ENCODE peak calls at places on chromosome 18, in five cellular contexts. One of them, this sample, is unnamed.

GRCh38 chr18:12420831-12421421 is 13.2 kb downstream of the PRELID3A start:
- DNase-seq in SK-N-SH: peak; percentile 87
- DNase-seq in HCT116: no peak
- DNase-seq in GM23338: peak; percentile 87
- DNase-seq in A549: no peak
- DNase-seq in this sample: no peak

GRCh38 chr18:23580677-23581367 is 5.5 kb downstream of the NPC1 start:
- DNase-seq in SK-N-SH: no peak
- DNase-seq in HCT116: no peak
- DNase-seq in GM23338: no peak
- DNase-seq in A549: no peak
- DNase-seq in this sample: no peak

GRCh38 chr18:76985156-76985950 is 147.2 kb downstream of the MBP start:
- DNase-seq in SK-N-SH: no peak
- DNase-seq in HCT116: no peak
- DNase-seq in GM23338: no peak
- DNase-seq in A549: no peak
- DNase-seq in this sample: no peak

GRCh38 chr18:23135679-23136325 is 517 bp downstream of the CABLES1 start:
- DNase-seq in SK-N-SH: peak; percentile 84
- DNase-seq in HCT116: no peak
- DNase-seq in GM23338: peak; percentile 45
- DNase-seq in A549: no peak
- DNase-seq in this sample: no peak

GRCh38 chr18:63758616-63759015 is 16.6 kb upstream of the SERPINB7 start:
- DNase-seq in SK-N-SH: no peak
- DNase-seq in HCT116: no peak
- DNase-seq in GM23338: no peak
- DNase-seq in A549: no peak
- DNase-seq in this sample: no peak

GRCh38 chr18:28999711-29000110 is 822.8 kb upstream of the CDH2 start:
- DNase-seq in SK-N-SH: no peak
- DNase-seq in HCT116: no peak
- DNase-seq in GM23338: no peak
- DNase-seq in A549: no peak
- DNase-seq in this sample: no peak

GRCh38 chr18:50545936-50546335 is 14.0 kb upstream of the MAPK4 start:
- DNase-seq in SK-N-SH: no peak
- DNase-seq in HCT116: no peak
- DNase-seq in GM23338: no peak
- DNase-seq in A549: no peak
- DNase-seq in this sample: no peak

GRCh38 chr18:22136395-22136794 is 33.0 kb upstream of the GATA6 start:
- DNase-seq in SK-N-SH: no peak
- DNase-seq in HCT116: no peak
- DNase-seq in GM23338: no peak
- DNase-seq in A549: peak; percentile 3
- DNase-seq in this sample: no peak

GRCh38 chr18:23585007-23585871 is 1.1 kb downstream of the NPC1 start:
- DNase-seq in SK-N-SH: peak; percentile 25
- DNase-seq in HCT116: no peak
- DNase-seq in GM23338: peak; percentile 42
- DNase-seq in A549: peak; percentile 38
- DNase-seq in this sample: no peak

GRCh38 chr18:24027156-24027555 is 12.6 kb downstream of the TTC39C start:
- DNase-seq in SK-N-SH: no peak
- DNase-seq in HCT116: no peak
- DNase-seq in GM23338: no peak
- DNase-seq in A549: no peak
- DNase-seq in this sample: no peak

GRCh38 chr18:49274188-49274714 is 186.2 kb downstream of the DYM start:
- DNase-seq in SK-N-SH: no peak
- DNase-seq in HCT116: peak; percentile 1
- DNase-seq in GM23338: no peak
- DNase-seq in A549: no peak
- DNase-seq in this sample: no peak

GRCh38 chr18:12468458-12468857 is 60.7 kb downstream of the PRELID3A start:
- DNase-seq in SK-N-SH: no peak
- DNase-seq in HCT116: no peak
- DNase-seq in GM23338: no peak
- DNase-seq in A549: no peak
- DNase-seq in this sample: no peak

GRCh38 chr18:61703508-61703907 is 189.3 kb downstream of the RNF152 start:
- DNase-seq in SK-N-SH: no peak
- DNase-seq in HCT116: no peak
- DNase-seq in GM23338: no peak
- DNase-seq in A549: no peak
- DNase-seq in this sample: no peak

GRCh38 chr18:28163201-28163778 is 13.6 kb downstream of the CDH2 start:
- DNase-seq in SK-N-SH: no peak
- DNase-seq in HCT116: no peak
- DNase-seq in GM23338: no peak
- DNase-seq in A549: no peak
- DNase-seq in this sample: no peak

GRCh38 chr18:75128051-75128605 is 80.8 kb downstream of the PTGR3 start:
- DNase-seq in SK-N-SH: no peak
- DNase-seq in HCT116: no peak
- DNase-seq in GM23338: no peak
- DNase-seq in A549: no peak
- DNase-seq in this sample: no peak

GRCh38 chr18:49170145-49170544 is 219.4 kb upstream of the SMAD7 start:
- DNase-seq in SK-N-SH: no peak
- DNase-seq in HCT116: no peak
- DNase-seq in GM23338: no peak
- DNase-seq in A549: no peak
- DNase-seq in this sample: no peak

GRCh38 chr18:36903215-36903928 is 74.4 kb downstream of the KIAA1328 start:
- DNase-seq in SK-N-SH: no peak
- DNase-seq in HCT116: no peak
- DNase-seq in GM23338: no peak
- DNase-seq in A549: no peak
- DNase-seq in this sample: no peak

GRCh38 chr18:59848002-59848401 is 51.8 kb upstream of the PMAIP1 start:
- DNase-seq in SK-N-SH: no peak
- DNase-seq in HCT116: no peak
- DNase-seq in GM23338: no peak
- DNase-seq in A549: no peak
- DNase-seq in this sample: no peak

GRCh38 chr18:75360206-75360605 is 67.3 kb downstream of the SMIM21 start:
- DNase-seq in SK-N-SH: no peak
- DNase-seq in HCT116: no peak
- DNase-seq in GM23338: no peak
- DNase-seq in A549: no peak
- DNase-seq in this sample: no peak

GRCh38 chr18:46297621-46298020 is 193.4 kb downstream of the HAUS1 start:
- DNase-seq in SK-N-SH: no peak
- DNase-seq in HCT116: no peak
- DNase-seq in GM23338: no peak
- DNase-seq in A549: no peak
- DNase-seq in this sample: no peak

GRCh38 chr18:48342588-48342987 is 66.6 kb downstream of the ZBTB7C start:
- DNase-seq in SK-N-SH: no peak
- DNase-seq in HCT116: no peak
- DNase-seq in GM23338: no peak
- DNase-seq in A549: no peak
- DNase-seq in this sample: no peak

GRCh38 chr18:57436193-57436964 is 1.2 kb downstream of the ONECUT2 start:
- DNase-seq in SK-N-SH: peak; percentile 47
- DNase-seq in HCT116: no peak
- DNase-seq in GM23338: peak; percentile 52
- DNase-seq in A549: no peak
- DNase-seq in this sample: no peak

GRCh38 chr18:27577740-27578139 is 392.6 kb upstream of the CHST9 start:
- DNase-seq in SK-N-SH: no peak
- DNase-seq in HCT116: no peak
- DNase-seq in GM23338: no peak
- DNase-seq in A549: no peak
- DNase-seq in this sample: no peak

GRCh38 chr18:48000701-48001100 is 70.2 kb upstream of the SMAD2 start:
- DNase-seq in SK-N-SH: no peak
- DNase-seq in HCT116: no peak
- DNase-seq in GM23338: no peak
- DNase-seq in A549: no peak
- DNase-seq in this sample: no peak

GRCh38 chr18:42114310-42114943 is 159.4 kb downstream of the PIK3C3 start:
- DNase-seq in SK-N-SH: peak; percentile 52
- DNase-seq in HCT116: peak; percentile 38
- DNase-seq in GM23338: peak; percentile 92
- DNase-seq in A549: peak; percentile 51
- DNase-seq in this sample: peak; percentile 28

GRCh38 chr18:32530947-32531651 is 60.4 kb upstream of the GAREM1 start:
- DNase-seq in SK-N-SH: no peak
- DNase-seq in HCT116: no peak
- DNase-seq in GM23338: no peak
- DNase-seq in A549: peak; percentile 7
- DNase-seq in this sample: no peak

GRCh38 chr18:7548226-7548625 is 18.9 kb upstream of the PTPRM start:
- DNase-seq in SK-N-SH: no peak
- DNase-seq in HCT116: no peak
- DNase-seq in GM23338: no peak
- DNase-seq in A549: no peak
- DNase-seq in this sample: no peak

GRCh38 chr18:56296381-56296780 is 342.0 kb downstream of the TXNL1 start:
- DNase-seq in SK-N-SH: no peak
- DNase-seq in HCT116: no peak
- DNase-seq in GM23338: no peak
- DNase-seq in A549: no peak
- DNase-seq in this sample: no peak
- TF ChIP-seq CTCF in SK-N-SH: no peak
- TF ChIP-seq CTCF in HCT116: no peak
- TF ChIP-seq CTCF in GM23338: no peak
- TF ChIP-seq CTCF in A549: no peak
- TF ChIP-seq CTCF in this sample: no peak

DNA sequence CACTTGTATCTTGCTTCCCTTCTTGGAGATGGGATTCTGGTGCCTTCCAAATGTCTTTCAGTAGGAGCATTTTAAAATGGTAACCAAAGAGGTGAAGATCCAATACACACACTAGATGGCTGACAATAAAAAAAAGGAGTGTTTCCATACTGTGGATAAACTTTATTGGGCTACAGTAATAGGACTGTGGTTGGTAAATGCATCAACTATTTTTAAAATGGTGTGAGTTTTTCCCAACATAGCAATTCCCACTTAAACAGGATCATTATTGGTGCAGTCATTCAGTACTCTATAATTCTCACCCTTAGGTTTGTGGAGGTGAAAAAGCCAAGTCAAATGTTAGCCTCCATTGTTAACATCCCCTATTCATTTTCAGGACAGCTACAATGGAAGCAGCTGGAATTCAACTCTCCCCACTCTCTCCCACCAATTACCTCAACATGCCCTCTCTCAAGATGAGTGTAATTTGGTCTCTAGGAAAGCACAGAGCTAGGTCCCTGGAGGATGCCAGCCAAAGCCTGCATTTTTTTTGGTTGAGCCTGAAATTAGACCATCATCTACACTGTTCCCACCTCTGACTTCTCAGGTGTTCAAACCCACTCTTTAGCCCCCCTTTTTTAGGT is 273.3 kb downstream of the TCF4 start:
- DNase-seq in SK-N-SH: no peak
- DNase-seq in HCT116: no peak
- DNase-seq in GM23338: peak; percentile 45
- DNase-seq in A549: no peak
- DNase-seq in this sample: no peak
- TF ChIP-seq REST in SK-N-SH: no peak
- TF ChIP-seq REST in HCT116: no peak
- TF ChIP-seq REST in GM23338: no peak
- TF ChIP-seq REST in A549: no peak
- TF ChIP-seq REST in this sample: no peak

GRCh38 chr18:5601188-5601624 is 57.4 kb upstream of the EPB41L3 start:
- DNase-seq in SK-N-SH: no peak
- DNase-seq in HCT116: no peak
- DNase-seq in GM23338: no peak
- DNase-seq in A549: no peak
- DNase-seq in this sample: no peak

GRCh38 chr18:5600376-5601071 is 56.7 kb upstream of the EPB41L3 start:
- DNase-seq in SK-N-SH: no peak
- DNase-seq in HCT116: no peak
- DNase-seq in GM23338: peak; percentile 54
- DNase-seq in A549: no peak
- DNase-seq in this sample: no peak

GRCh38 chr18:5603153-5603552 is 59.4 kb upstream of the EPB41L3 start:
- DNase-seq in SK-N-SH: no peak
- DNase-seq in HCT116: no peak
- DNase-seq in GM23338: no peak
- DNase-seq in A549: no peak
- DNase-seq in this sample: no peak

DNA sequence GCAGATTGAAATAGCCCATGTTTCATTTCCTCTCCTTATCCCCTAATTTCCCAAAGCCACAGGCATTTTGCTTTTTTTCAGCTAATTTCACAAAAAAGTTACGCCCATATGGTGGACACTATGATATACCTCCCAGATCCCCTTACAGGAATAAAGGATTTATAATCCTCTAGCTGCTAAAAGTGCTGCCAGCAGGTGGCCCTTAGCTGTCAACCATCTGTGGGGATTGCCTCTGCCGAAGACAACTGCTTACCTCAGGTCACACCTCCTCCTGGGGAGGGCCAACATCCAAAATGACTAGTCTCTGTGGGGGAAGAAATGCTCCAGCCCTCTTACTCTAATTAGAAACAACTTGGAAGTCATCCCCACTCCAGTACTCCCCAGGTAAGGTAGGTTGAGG is 61.0 kb upstream of the EPB41L3 start:
- DNase-seq in SK-N-SH: no peak
- DNase-seq in HCT116: no peak
- DNase-seq in GM23338: peak; percentile 26
- DNase-seq in A549: no peak
- DNase-seq in this sample: no peak
- TF ChIP-seq CTCF in SK-N-SH: no peak
- TF ChIP-seq CTCF in HCT116: no peak
- TF ChIP-seq CTCF in GM23338: peak; percentile 47
- TF ChIP-seq CTCF in A549: no peak
- TF ChIP-seq CTCF in this sample: peak; percentile 13

GRCh38 chr18:39863916-39864315 is 2091.1 kb upstream of the PIK3C3 start:
- DNase-seq in SK-N-SH: no peak
- DNase-seq in HCT116: no peak
- DNase-seq in GM23338: no peak
- DNase-seq in A549: no peak
- DNase-seq in this sample: no peak

GRCh38 chr18:39862341-39862740 is 2092.7 kb upstream of the PIK3C3 start:
- DNase-seq in SK-N-SH: no peak
- DNase-seq in HCT116: no peak
- DNase-seq in GM23338: no peak
- DNase-seq in A549: no peak
- DNase-seq in this sample: no peak
- TF ChIP-seq REST in SK-N-SH: no peak
- TF ChIP-seq REST in HCT116: no peak
- TF ChIP-seq REST in GM23338: no peak
- TF ChIP-seq REST in A549: no peak
- TF ChIP-seq REST in this sample: no peak

GRCh38 chr18:13712400-13713131 is 13.8 kb downstream of the FAM210A start:
- DNase-seq in SK-N-SH: no peak
- DNase-seq in HCT116: no peak
- DNase-seq in GM23338: peak; percentile 72
- DNase-seq in A549: no peak
- DNase-seq in this sample: no peak
- TF ChIP-seq CTCF in SK-N-SH: no peak
- TF ChIP-seq CTCF in HCT116: no peak
- TF ChIP-seq CTCF in GM23338: no peak
- TF ChIP-seq CTCF in A549: no peak
- TF ChIP-seq CTCF in this sample: no peak

This sample was measured in Panc1.